ENCODE peak calls at places on chromosomes 1 and 21, in six cellular contexts. M, K, U, G, X and P are unnamed samples.
A peak's percentile ranks its signal among the peaks of the same experiment; 100 is the strongest.

GRCh38 chr1:61274979-61275378 is 192.6 kb downstream of the NFIA start:
- DNase-seq in K (no peak), X (no peak), G (no peak), U (no peak), M (no peak), P (no peak)

GRCh38 chr1:201761178-201761577 is 67.8 kb upstream of the IPO9 start:
- DNase-seq in X (no peak), M (no peak), G (no peak), U (no peak), K (no peak), P (no peak)

GRCh38 chr1:177905686-177906085 is 64.2 kb downstream of the SEC16B start:
- DNase-seq in U (no peak), G (no peak), X (no peak), M (no peak), K (no peak), P (no peak)

GRCh38 chr21:34227386-34227852 is 136.4 kb upstream of the KCNE2 start:
- DNase-seq in U (no peak), X (no peak), G (no peak), M (no peak), K (peak; percentile 46), P (no peak)

GRCh38 chr21:41966872-41967621 is 13.2 kb upstream of the C2CD2 start:
- DNase-seq in K (peak; percentile 26), G (no peak), M (no peak), U (no peak), X (no peak), P (no peak)

GRCh38 chr1:223022641-223023473 is 120.2 kb downstream of the TLR5 start:
- DNase-seq in X (peak; percentile 24), G (no peak), M (peak; percentile 25), U (no peak), K (no peak), P (no peak)

GRCh38 chr1:165827199-165828102 is at the start of gene UCK2:
- DNase-seq in K (peak; percentile 77), G (peak; percentile 72), M (peak; percentile 77), X (peak; percentile 78), U (peak; percentile 72), P (peak; percentile 85)

GRCh38 chr1:21365036-21365435 is 74.8 kb upstream of the ECE1 start:
- DNase-seq in M (no peak), G (no peak), U (no peak), K (no peak), X (no peak), P (no peak)

GRCh38 chr1:66311628-66312027 is 222.3 kb upstream of the SGIP1 start:
- DNase-seq in G (no peak), X (no peak), U (no peak), M (no peak), K (no peak), P (no peak)

GRCh38 chr1:197841828-197842573 is 60.4 kb upstream of the C1orf53 start:
- DNase-seq in G (no peak), X (no peak), M (no peak), U (no peak), K (no peak), P (no peak)

GRCh38 chr1:203153051-203153988 is 22.3 kb downstream of the MYBPH start:
- DNase-seq in K (no peak), G (no peak), X (no peak), U (no peak), M (no peak), P (no peak)

GRCh38 chr1:198771562-198772153 is 132.8 kb downstream of the PTPRC start:
- DNase-seq in U (no peak), G (no peak), M (no peak), K (no peak), X (no peak), P (no peak)

GRCh38 chr1:155941845-155942507 is 538 bp downstream of the RXFP4 start:
- DNase-seq in K (no peak), X (no peak), U (no peak), G (no peak), M (no peak), P (no peak)

GRCh38 chr1:151399890-151400235 is 490 bp downstream of the PSMB4 start:
- DNase-seq in M (no peak), K (peak; percentile 51), U (no peak), X (no peak), G (no peak), P (peak; percentile 26)

GRCh38 chr1:155178441-155179106 is 4.9 kb downstream of the TRIM46 start:
- DNase-seq in M (no peak), U (no peak), G (no peak), K (peak; percentile 34), X (no peak), P (no peak)

GRCh38 chr1:10679521-10680220 is 116.8 kb downstream of the CASZ1 start:
- DNase-seq in M (no peak), X (no peak), G (peak; percentile 49), U (peak; percentile 76), K (no peak), P (peak; percentile 50)

GRCh38 chr1:24926596-24927249 is 3.4 kb downstream of the RUNX3 start:
- DNase-seq in K (no peak), U (no peak), X (no peak), G (no peak), M (no peak), P (no peak)

GRCh38 chr21:25934130-25934529 is 199.4 kb downstream of the GABPA start:
- DNase-seq in M (no peak), K (no peak), G (no peak), X (no peak), U (no peak), P (no peak)

GRCh38 chr1:21313146-21313885 is 23.1 kb upstream of the ECE1 start:
- DNase-seq in X (no peak), K (peak; percentile 57), M (no peak), U (no peak), G (no peak), P (no peak)

GRCh38 chr1:8816306-8816705 is 1.1 kb downstream of the RERE start:
- DNase-seq in K (no peak), X (no peak), M (no peak), G (no peak), U (no peak), P (no peak)

GRCh38 chr1:45622267-45622890 is 1.5 kb downstream of the CCDC17 start:
- DNase-seq in M (no peak), X (peak; percentile 22), K (peak; percentile 54), U (no peak), G (no peak), P (no peak)

GRCh38 chr1:224259986-224260385 is 70.0 kb downstream of the NVL start:
- DNase-seq in X (no peak), M (no peak), U (no peak), G (no peak), K (no peak), P (no peak)

DNA sequence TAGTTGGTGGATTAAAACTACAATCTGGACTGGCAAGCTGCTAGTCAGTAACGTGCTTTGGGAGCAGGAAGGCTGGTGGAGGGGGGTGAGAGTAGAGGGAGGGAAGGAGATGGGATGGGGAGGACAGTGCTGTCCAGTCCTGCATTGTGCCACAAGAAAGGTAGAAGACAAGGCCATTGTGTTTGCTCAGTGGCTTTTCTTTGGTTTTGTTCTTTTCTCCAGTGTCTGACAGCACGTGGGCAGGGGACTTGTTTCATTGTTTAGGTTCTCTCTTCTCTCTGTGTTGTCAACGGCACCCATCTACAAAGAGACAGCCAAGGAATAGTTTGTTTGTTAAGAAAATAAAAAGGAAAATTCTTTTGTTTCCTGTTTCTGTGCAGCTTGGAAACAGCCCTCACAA is 362.8 kb upstream of the PLXNA2 start:
- DNase-seq in K (no peak), U (no peak), M (no peak), X (no peak), G (no peak), P (no peak)
- H3K4me1 ChIP-seq in K (no peaks in the 10 kb centered on the region), U (no peaks in the 10 kb centered on the region), M (no peaks in the 10 kb centered on the region), X (no peaks in the 10 kb centered on the region), G (no peaks in the 10 kb centered on the region), P (no peaks in the 10 kb centered on the region)

GRCh38 chr1:22562584-22563551 is at the start of gene EPHA8:
- DNase-seq in G (no peak), X (no peak), U (no peak), M (no peak), K (no peak), P (peak; percentile 69)
- H3K27me3 ChIP-seq in G (peaks cover 8% of the 10 kb centered on the region), X (peaks cover 94% of the 10 kb centered on the region), U (peaks cover 9% of the 10 kb centered on the region), M (peaks cover 96% of the 10 kb centered on the region), K (no peaks in the 10 kb centered on the region), P (no peaks in the 10 kb centered on the region)

GRCh38 chr1:184878602-184879001 is 95.7 kb downstream of the NIBAN1 start:
- DNase-seq in K (no peak), U (no peak), M (no peak), X (no peak), G (no peak), P (no peak)
- H3K4me1 ChIP-seq in K (no peaks in the 10 kb centered on the region), U (no peaks in the 10 kb centered on the region), M (peaks cover 91% of the 10 kb centered on the region), X (peaks cover 57% of the 10 kb centered on the region), G (peaks cover 30% of the 10 kb centered on the region), P (peaks cover 74% of the 10 kb centered on the region)

GRCh38 chr1:30283199-30283962 is 440.0 kb downstream of the MATN1 start:
- DNase-seq in U (no peak), K (no peak), X (no peak), M (no peak), G (no peak), P (no peak)
- H3K27me3 ChIP-seq in U (no peaks in the 10 kb centered on the region), K (no peaks in the 10 kb centered on the region), X (no peaks in the 10 kb centered on the region), M (peaks cover 19% of the 10 kb centered on the region), G (no peaks in the 10 kb centered on the region), P (no peaks in the 10 kb centered on the region)

DNA sequence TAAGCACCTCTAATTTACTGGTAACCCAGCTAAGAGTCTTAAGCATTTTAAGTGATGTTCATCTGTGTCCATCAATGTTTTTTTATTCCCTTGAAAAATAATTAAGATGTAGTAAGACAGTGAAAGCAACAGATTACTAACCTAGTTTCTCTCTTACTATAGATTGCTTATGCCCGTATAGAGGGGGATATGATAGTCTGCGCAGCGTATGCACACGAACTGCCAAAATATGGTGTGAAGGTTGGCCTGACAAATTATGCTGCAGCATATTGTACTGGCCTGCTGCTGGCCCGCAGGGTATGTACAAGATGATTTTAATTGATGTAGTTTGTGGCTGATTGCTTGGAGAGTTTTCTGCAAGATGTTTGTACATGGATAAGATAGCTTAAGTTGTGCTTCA is 2.8 kb downstream of the RPL5 start:
- DNase-seq in U (no peak), K (no peak), G (no peak), M (no peak), X (no peak), P (no peak)
- H3K4me1 ChIP-seq in U (peaks cover 16% of the 10 kb centered on the region), K (peaks cover 4% of the 10 kb centered on the region), G (peaks cover 20% of the 10 kb centered on the region), M (peaks cover 81% of the 10 kb centered on the region), X (peaks cover 47% of the 10 kb centered on the region), P (peaks cover 57% of the 10 kb centered on the region)